ENCODE peak calls at places on chromosomes 4 and X, in five cellular contexts. N is osteocyte; Z is fibroblast of the aortic adventitia; K is astrocyte of the cerebellum; H is CD4-positive, alpha-beta T cell. T is an unnamed sample.

GRCh38 chrX:4661771-4662170 is 948.3 kb upstream of the PRKX start:
- DNase-seq in N (no peak), Z (no peak), K (no peak), H (no peak), T (no peak)

GRCh38 chr4:80209302-80209701 is 12.0 kb downstream of the PRDM8 start:
- DNase-seq in N (no peak), Z (no peak), K (no peak), H (no peak), T (no peak)

GRCh38 chrX:39605183-39605582 is 492.6 kb downstream of the BCOR start:
- DNase-seq in N (no peak), Z (no peak), K (no peak), H (no peak), T (no peak)

GRCh38 chr4:16569790-16570189 is 328.7 kb downstream of the LDB2 start:
- DNase-seq in N (no peak), Z (no peak), K (no peak), H (no peak), T (no peak)

GRCh38 chr4:78409612-78410202 is 141.9 kb upstream of the ANXA3 start:
- DNase-seq in N (no peak), Z (no peak), K (no peak), H (no peak), T (no peak)

GRCh38 chr4:137310593-137311490 is 221.5 kb downstream of the PCDH18 start:
- DNase-seq in N (no peak), Z (peak), K (peak), H (no peak), T (no peak)

GRCh38 chrX:48703642-48704481 is 7.3 kb downstream of the SUV39H1 start:
- DNase-seq in N (no peak), Z (peak), K (no peak), H (no peak), T (no peak)

GRCh38 chr4:37590016-37590415 is 96.2 kb downstream of the RELL1 start:
- DNase-seq in N (no peak), Z (no peak), K (no peak), H (no peak), T (no peak)

GRCh38 chrX:72554448-72555140 is 18.0 kb downstream of the HDAC8 start:
- DNase-seq in N (no peak), Z (no peak), K (no peak), H (no peak), T (no peak)

GRCh38 chr4:91448668-91449330 is 855.0 kb upstream of the GRID2 start:
- DNase-seq in N (no peak), Z (no peak), K (peak), H (no peak), T (no peak)

GRCh38 chrX:113741744-113742143 is 842.1 kb upstream of the HTR2C start:
- DNase-seq in N (no peak), Z (peak), K (peak), H (no peak), T (no peak)

GRCh38 chr4:82044141-82044993 is 329.4 kb downstream of the HNRNPD start:
- DNase-seq in N (no peak), Z (peak), K (no peak), H (no peak), T (no peak)

GRCh38 chr4:155906554-155907247 is 3.2 kb downstream of the TDO2 start:
- DNase-seq in N (peak), Z (peak), K (peak), H (no peak), T (no peak)

GRCh38 chrX:21655901-21656586 is 2.1 kb downstream of the KLHL34 start:
- DNase-seq in N (no peak), Z (no peak), K (no peak), H (no peak), T (no peak)

GRCh38 chrX:153968754-153969124 is 2.9 kb downstream of the HCFC1 start:
- DNase-seq in N (no peak), Z (no peak), K (no peak), H (peak), T (no peak)

GRCh38 chr4:150212927-150213326 is 134.7 kb downstream of the DCLK2 start:
- DNase-seq in N (no peak), Z (no peak), K (no peak), H (no peak), T (no peak)

GRCh38 chr4:175947117-175947722 is 118.4 kb upstream of the WDR17 start:
- DNase-seq in N (no peak), Z (peak), K (no peak), H (no peak), T (no peak)

GRCh38 chr4:657338-658030 is 16.6 kb downstream of the ATP5ME start:
- DNase-seq in N (no peak), Z (no peak), K (no peak), H (no peak), T (no peak)

GRCh38 chrX:8090482-8090881 is 80.6 kb downstream of the VCX2 start:
- DNase-seq in N (no peak), Z (no peak), K (no peak), H (no peak), T (no peak)

GRCh38 chrX:101164766-101165590 is 54.6 kb upstream of the DRP2 start:
- DNase-seq in N (no peak), Z (peak), K (no peak), H (no peak), T (no peak)

GRCh38 chr4:159077702-159078495 is 25.0 kb upstream of the RAPGEF2 start:
- DNase-seq in N (no peak), Z (no peak), K (no peak), H (no peak), T (no peak)

GRCh38 chr4:85919488-85919887 is 440.4 kb downstream of the MAPK10 start:
- DNase-seq in N (no peak), Z (no peak), K (no peak), H (no peak), T (no peak)

GRCh38 chrX:106874075-106874474 is 29.1 kb downstream of the RIPPLY1 start:
- DNase-seq in N (no peak), Z (peak), K (no peak), H (no peak), T (no peak)

GRCh38 chr4:102437111-102437510 is 64.0 kb upstream of the NFKB1 start:
- DNase-seq in N (no peak), Z (no peak), K (no peak), H (no peak), T (no peak)

GRCh38 chrX:17474892-17475291 is 99.9 kb downstream of the NHS start:
- DNase-seq in N (no peak), Z (peak), K (no peak), H (no peak), T (no peak)

GRCh38 chr4:4462970-4463369 is 76.1 kb downstream of the NSG1 start:
- DNase-seq in N (no peak), Z (no peak), K (no peak), H (no peak), T (no peak)

GRCh38 chr4:69321153-69321729 is 41.0 kb downstream of the UGT2B28 start:
- DNase-seq in N (no peak), Z (no peak), K (no peak), H (no peak), T (no peak)

GRCh38 chr4:7860600-7861158 is 79.0 kb downstream of the AFAP1 start:
- DNase-seq in N (no peak), Z (no peak), K (no peak), H (no peak), T (no peak)

GRCh38 chr4:153785830-153786721 is 2.8 kb downstream of the SFRP2 start:
- DNase-seq in N (no peak), Z (peak), K (no peak), H (no peak), T (no peak)
- TF ChIP-seq CTCF in N (peak), Z (peak), K (peak), H (peak), T (no peak)

GRCh38 chr4:76377481-76377901 is 43.5 kb downstream of the CCDC158 start:
- DNase-seq in N (no peak), Z (no peak), K (no peak), H (no peak), T (no peak)

GRCh38 chr4:76375703-76376102 is 45.2 kb downstream of the CCDC158 start:
- DNase-seq in N (no peak), Z (no peak), K (no peak), H (no peak), T (no peak)

GRCh38 chr4:76376534-76376933 is 44.4 kb downstream of the CCDC158 start:
- DNase-seq in N (no peak), Z (no peak), K (no peak), H (no peak), T (no peak)

GRCh38 chr4:76380561-76380960 is 40.4 kb downstream of the CCDC158 start:
- DNase-seq in N (no peak), Z (no peak), K (no peak), H (no peak), T (no peak)

DNA sequence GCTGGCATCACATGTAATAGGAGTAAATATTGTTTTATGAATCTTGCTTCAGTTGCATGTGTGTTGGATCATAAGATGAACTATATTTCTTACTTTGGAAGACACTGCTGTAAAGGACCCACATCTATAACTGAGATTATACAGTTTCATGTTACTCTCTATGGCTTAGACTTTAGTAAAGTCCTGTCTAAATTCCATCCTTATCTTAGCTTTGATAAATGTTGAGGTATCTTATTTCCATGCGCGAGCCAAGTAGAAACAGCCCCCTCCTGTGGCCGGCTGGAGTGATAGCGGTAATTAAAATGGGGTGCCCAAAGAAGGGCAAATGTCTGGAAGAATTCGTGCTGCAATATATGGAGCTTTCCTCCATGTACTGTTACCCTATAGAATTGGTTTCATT is 43.0 kb downstream of the CCDC158 start:
- DNase-seq in N (no peak), Z (peak), K (peak), H (peak), T (peak)
- TF ChIP-seq CTCF in N (peak), Z (peak), K (peak), H (no peak), T (peak)

GRCh38 chr4:139401368-139401767 is 52.6 kb upstream of the RAB33B start:
- DNase-seq in N (no peak), Z (no peak), K (no peak), H (no peak), T (no peak)

DNA sequence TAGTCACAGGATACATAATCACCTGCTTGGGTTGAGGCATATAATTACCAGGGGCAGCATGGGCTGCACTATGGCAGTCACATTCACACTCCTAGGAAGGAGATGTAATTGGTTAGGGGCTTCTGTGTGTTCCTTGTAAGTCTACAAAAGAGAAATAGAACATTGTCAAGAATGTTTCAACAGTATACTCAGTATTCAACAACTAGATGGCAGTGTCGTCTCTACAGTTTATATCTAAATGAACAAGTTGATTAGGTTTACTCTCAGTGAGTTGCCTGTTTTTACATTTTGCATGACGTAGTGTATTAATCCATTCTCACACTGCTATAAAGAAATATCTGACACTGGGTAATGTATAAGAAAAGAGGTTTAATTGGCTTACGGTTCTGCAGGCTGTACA is 50.5 kb upstream of the RAB33B start:
- DNase-seq in N (no peak), Z (no peak), K (no peak), H (no peak), T (no peak)
- TF ChIP-seq CTCF in N (peak), Z (no peak), K (no peak), H (no peak), T (no peak)

DNA sequence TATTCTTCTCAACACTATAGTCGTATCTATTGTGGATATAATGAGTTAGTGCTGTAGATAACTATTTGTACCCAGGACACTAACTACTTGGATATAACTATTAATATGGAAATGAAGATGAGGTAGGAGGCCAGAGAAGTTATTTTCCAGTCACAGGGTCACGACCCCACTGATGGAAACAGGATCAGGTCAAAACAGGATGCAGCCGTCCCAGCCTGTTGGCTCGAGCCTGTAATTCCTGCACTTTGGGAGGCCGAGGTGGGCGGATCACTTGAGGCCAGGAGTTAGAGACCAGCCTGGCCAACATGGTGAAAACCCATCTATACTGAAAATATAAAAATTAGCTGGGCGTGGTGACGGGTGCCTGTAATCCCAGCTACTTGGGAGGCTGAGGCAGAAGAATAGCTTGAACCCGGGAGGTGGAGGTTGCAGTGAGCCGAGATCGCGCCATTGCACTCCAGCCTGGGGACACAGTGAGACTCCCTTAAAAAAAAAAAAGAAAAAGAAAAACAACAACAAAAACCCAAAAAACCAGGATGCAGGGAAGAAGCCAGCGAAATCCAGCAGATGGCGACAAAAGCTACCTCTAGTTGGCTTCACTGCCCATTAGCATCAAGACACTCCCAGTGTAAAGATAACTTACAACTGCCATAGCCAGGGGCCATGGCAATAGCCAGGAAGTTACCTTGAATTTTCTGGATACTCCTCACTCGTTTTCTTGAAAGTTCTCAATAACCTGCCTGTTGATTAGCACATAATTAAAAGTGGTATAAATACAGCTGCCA is 37.9 kb upstream of the NKAP start:
- DNase-seq in N (no peak), Z (peak), K (peak), H (no peak), T (no peak)
- TF ChIP-seq CTCF in N (peak), Z (peak), K (peak), H (no peak), T (no peak)

GRCh38 chr4:186296481-186296880 is 30.5 kb downstream of the F11 start:
- DNase-seq in N (no peak), Z (no peak), K (no peak), H (no peak), T (no peak)

GRCh38 chr4:186300659-186301377 is 34.8 kb downstream of the F11 start:
- DNase-seq in N (no peak), Z (no peak), K (no peak), H (no peak), T (no peak)

GRCh38 chr4:186299291-186299690 is 33.3 kb downstream of the F11 start:
- DNase-seq in N (no peak), Z (no peak), K (no peak), H (no peak), T (no peak)

GRCh38 chr4:186297013-186297645 is 31.1 kb downstream of the F11 start:
- DNase-seq in N (no peak), Z (peak), K (peak), H (no peak), T (no peak)

GRCh38 chr4:186298034-186298647 is 32.2 kb downstream of the F11 start:
- DNase-seq in N (no peak), Z (no peak), K (no peak), H (no peak), T (no peak)
- TF ChIP-seq CTCF in N (no peak), Z (no peak), K (no peak), H (no peak), T (no peak)

GRCh38 chrX:46662188-46662587 is 88.6 kb downstream of the CHST7 start:
- DNase-seq in N (no peak), Z (no peak), K (no peak), H (no peak), T (no peak)
- TF ChIP-seq CTCF in N (no peak), Z (no peak), K (no peak), H (no peak), T (no peak)

T was measured in natural killer cell.